ENCODE peak calls at places on chromosomes 16 and 17, in five cellular contexts. Y is SK-N-SH, X is K562, E is HepG2, H is H1. C is an unnamed sample.
A peak's percentile ranks its signal among the peaks of the same experiment; 100 is the strongest.

GRCh38 chr16:5309946-5310611 is 212.5 kb upstream of the EEF2KMT start:
- DNase-seq in Y (no peak), X (no peak), E (peak; percentile 17), H (peak; percentile 34), C (no peak)

GRCh38 chr16:16086653-16087446 is 136.4 kb downstream of the ABCC6 start:
- DNase-seq in Y (no peak), X (no peak), E (no peak), H (no peak), C (no peak)

GRCh38 chr17:57407287-57408063 is 151.2 kb downstream of the MSI2 start:
- DNase-seq in Y (no peak), X (no peak), E (peak; percentile 99), H (no peak), C (no peak)

GRCh38 chr17:2178798-2179505 is 124.0 kb downstream of the HIC1 start:
- DNase-seq in Y (no peak), X (no peak), E (no peak), H (no peak), C (no peak)

GRCh38 chr16:49608801-49609200 is 235.2 kb downstream of the C16orf78 start:
- DNase-seq in Y (peak; percentile 48), X (no peak), E (peak; percentile 39), H (peak; percentile 44), C (no peak)

GRCh38 chr17:77445030-77445907 is 304.5 kb downstream of the SEC14L1 start:
- DNase-seq in Y (no peak), X (no peak), E (no peak), H (no peak), C (peak; percentile 92)

GRCh38 chr16:50480206-50480605 is 68.0 kb upstream of the NKD1 start:
- DNase-seq in Y (no peak), X (no peak), E (no peak), H (no peak), C (no peak)

GRCh38 chr16:30010817-30011504 is at the start of gene DOC2A:
- DNase-seq in Y (peak; percentile 93), X (peak; percentile 68), E (no peak), H (peak; percentile 81), C (no peak)

GRCh38 chr16:86477642-86478041 is 32.7 kb upstream of the FOXF1 start:
- DNase-seq in Y (no peak), X (no peak), E (no peak), H (no peak), C (no peak)

GRCh38 chr17:37190493-37190892 is 185.3 kb upstream of the C17orf78 start:
- DNase-seq in Y (no peak), X (peak; percentile 26), E (no peak), H (no peak), C (no peak)

GRCh38 chr17:37188157-37188556 is 187.6 kb upstream of the C17orf78 start:
- DNase-seq in Y (no peak), X (no peak), E (no peak), H (no peak), C (no peak)

GRCh38 chr17:37191219-37191618 is 184.6 kb upstream of the C17orf78 start:
- DNase-seq in Y (no peak), X (no peak), E (no peak), H (no peak), C (no peak)

GRCh38 chr17:37182786-37183185 is 193.0 kb upstream of the C17orf78 start:
- DNase-seq in Y (no peak), X (no peak), E (no peak), H (no peak), C (no peak)

GRCh38 chr17:37187262-37187661 is 188.5 kb upstream of the C17orf78 start:
- DNase-seq in Y (no peak), X (no peak), E (no peak), H (no peak), C (no peak)
- TF ChIP-seq GABPA in Y (no peak), X (no peak), E (no peak), H (no peak), C (no peak)

GRCh38 chr17:36850794-36851193 is 86.5 kb upstream of the LHX1 start:
- DNase-seq in Y (no peak), X (no peak), E (no peak), H (no peak), C (no peak)
- TF ChIP-seq SIN3A in Y (no peak), X (no peak), E (no peak), H (no peak), C (no peak)

GRCh38 chr17:48503747-48504146 is 27.1 kb downstream of the HOXB1 start:
- DNase-seq in Y (no peak), X (no peak), E (no peak), H (no peak), C (no peak)
- TF ChIP-seq GABPA in Y (no peak), X (no peak), E (no peak), H (no peak), C (no peak)

GRCh38 chr17:73954981-73955380 is 248.5 kb upstream of the RPL38 start:
- DNase-seq in Y (no peak), X (no peak), E (no peak), H (no peak), C (no peak)
- TF ChIP-seq SIN3A in Y (no peak), X (no peak), E (no peak), H (no peak), C (no peak)

GRCh38 chr16:19513377-19514053 is 8.4 kb downstream of the GDE1 start:
- DNase-seq in Y (no peak), X (no peak), E (no peak), H (no peak), C (no peak)
- TF ChIP-seq GABPA in Y (no peak), X (no peak), E (no peak), H (no peak), C (no peak)

GRCh38 chr17:81713556-81714411 is 1.7 kb downstream of the SLC25A10 start:
- DNase-seq in Y (peak; percentile 90), X (peak; percentile 68), E (peak; percentile 74), H (no peak), C (no peak)

GRCh38 chr17:81714412-81715106 is 2.5 kb downstream of the SLC25A10 start:
- DNase-seq in Y (no peak), X (no peak), E (no peak), H (no peak), C (no peak)

GRCh38 chr17:81716674-81716996 is 4.6 kb downstream of the SLC25A10 start:
- DNase-seq in Y (no peak), X (no peak), E (no peak), H (no peak), C (no peak)

GRCh38 chr17:81715872-81716673 is 4.0 kb downstream of the SLC25A10 start:
- DNase-seq in Y (no peak), X (no peak), E (no peak), H (no peak), C (no peak)

GRCh38 chr17:81715107-81715871 is 3.2 kb downstream of the SLC25A10 start:
- DNase-seq in Y (no peak), X (no peak), E (no peak), H (no peak), C (no peak)
- TF ChIP-seq SIN3A in Y (no peak), X (no peak), E (no peak), H (no peak), C (no peak)